ENCODE peak calls at places on chromosomes 16 and 17, in six cellular contexts. V, E, L, Z, M and W are unnamed samples.

GRCh38 chr16:55569025-55569424 is 2.5 kb downstream of the CAPNS2 start:
- DNase-seq in L (no peak), V (no peak), E (no peak), M (no peak), Z (no peak), W (no peak)

GRCh38 chr16:10504404-10504885 is 76.0 kb downstream of the EMP2 start:
- DNase-seq in E (no peak), M (no peak), V (no peak), L (peak; percentile 13), Z (no peak), W (peak; percentile 61)

GRCh38 chr17:41799366-41799765 is 12.4 kb downstream of the P3H4 start:
- DNase-seq in L (no peak), E (no peak), Z (no peak), M (no peak), V (peak; percentile 31), W (no peak)

GRCh38 chr16:23466162-23466885 is 13.3 kb upstream of the COG7 start:
- DNase-seq in E (no peak), L (no peak), V (peak; percentile 92), M (no peak), Z (no peak), W (no peak)

GRCh38 chr17:43953746-43954145 is at the start of gene PYY:
- DNase-seq in Z (no peak), L (peak; percentile 38), M (no peak), E (no peak), V (no peak), W (peak; percentile 52)

GRCh38 chr16:66608241-66609138 is 4.0 kb downstream of the CMTM3 start:
- DNase-seq in M (peak; percentile 95), Z (peak; percentile 88), V (peak; percentile 83), E (peak; percentile 74), L (peak; percentile 90), W (peak; percentile 90)

GRCh38 chr17:55398689-55399088 is 22.9 kb downstream of the MMD start:
- DNase-seq in L (no peak), V (no peak), Z (no peak), E (no peak), M (peak; percentile 12), W (peak; percentile 1)

GRCh38 chr16:31386157-31386984 is 6.8 kb upstream of the ITGAD start:
- DNase-seq in M (peak; percentile 34), E (peak; percentile 54), Z (peak; percentile 72), V (peak; percentile 73), L (no peak), W (peak; percentile 62)

GRCh38 chr17:52681486-52681885 is 523.0 kb upstream of the CA10 start:
- DNase-seq in E (no peak), L (no peak), M (no peak), Z (no peak), V (no peak), W (peak; percentile 2)

GRCh38 chr17:68963958-68964357 is 8.8 kb upstream of the ABCA8 start:
- DNase-seq in M (no peak), E (no peak), V (no peak), Z (no peak), L (no peak), W (no peak)

GRCh38 chr17:58516644-58517377 is 2.4 kb upstream of the MTMR4 start:
- DNase-seq in M (peak; percentile 67), V (no peak), Z (no peak), E (no peak), L (no peak), W (no peak)

DNA sequence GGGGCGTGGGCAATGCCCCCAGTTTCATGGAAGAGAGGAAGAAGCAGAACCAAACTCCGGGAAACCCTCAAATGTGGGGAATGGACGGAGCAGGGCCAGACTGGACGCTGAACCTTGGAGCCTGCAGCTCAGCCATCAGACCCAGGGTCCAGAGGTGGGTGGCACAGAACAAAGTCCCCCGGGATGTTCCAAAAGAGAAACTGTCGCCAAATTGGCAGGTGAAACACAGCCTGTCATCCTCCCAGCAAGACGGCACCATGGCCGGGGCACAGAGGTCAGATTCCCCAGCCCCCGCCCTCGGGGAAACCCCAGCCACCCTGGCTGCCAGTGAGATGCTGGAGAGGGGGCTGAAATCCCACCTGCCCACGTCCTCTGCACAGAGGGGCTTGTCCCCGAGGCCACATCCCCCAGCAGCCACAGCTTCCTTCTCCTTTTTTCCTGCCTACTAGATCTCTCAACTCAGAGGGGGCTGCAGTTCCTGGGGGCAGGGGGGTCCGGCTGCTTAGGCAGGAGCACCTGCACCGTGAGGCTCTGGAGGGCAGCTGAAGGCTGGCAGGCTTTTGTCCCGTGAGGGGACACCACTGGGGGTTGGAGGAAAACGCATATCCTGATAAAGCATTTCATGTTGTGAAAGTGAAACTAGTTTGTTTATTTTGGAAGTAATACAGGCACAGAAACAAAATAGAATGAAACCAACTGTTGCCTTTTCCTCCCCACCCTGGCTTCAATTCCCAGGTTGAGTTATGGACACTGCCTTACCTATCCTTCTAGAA is 1.2 kb upstream of the SECTM1 start:
- DNase-seq in L (no peak), V (peak; percentile 49), M (no peak), E (no peak), Z (peak; percentile 66), W (no peak)
- H3K4me1 ChIP-seq in L (peaks cover 36% of the 10 kb centered on the region), V (peaks cover 57% of the 10 kb centered on the region), M (peaks cover 58% of the 10 kb centered on the region), E (peaks cover 74% of the 10 kb centered on the region), Z (peaks cover 42% of the 10 kb centered on the region), W (peaks cover 7% of the 10 kb centered on the region)

GRCh38 chr17:28228986-28229729 is 89.8 kb upstream of the TMEM97 start:
- DNase-seq in M (no peak), L (no peak), V (no peak), E (no peak), Z (no peak), W (no peak)

GRCh38 chr17:28227278-28228108 is 91.5 kb upstream of the TMEM97 start:
- DNase-seq in E (peak; percentile 73), M (peak; percentile 93), Z (no peak), L (peak; percentile 99), V (peak; percentile 39), W (peak; percentile 100)

GRCh38 chr17:28226563-28226962 is 92.4 kb upstream of the TMEM97 start:
- DNase-seq in Z (no peak), E (no peak), M (no peak), L (no peak), V (no peak), W (no peak)

GRCh38 chr17:28230011-28230410 is 89.0 kb upstream of the TMEM97 start:
- DNase-seq in V (no peak), Z (peak; percentile 46), L (no peak), E (no peak), M (no peak), W (peak; percentile 39)

DNA sequence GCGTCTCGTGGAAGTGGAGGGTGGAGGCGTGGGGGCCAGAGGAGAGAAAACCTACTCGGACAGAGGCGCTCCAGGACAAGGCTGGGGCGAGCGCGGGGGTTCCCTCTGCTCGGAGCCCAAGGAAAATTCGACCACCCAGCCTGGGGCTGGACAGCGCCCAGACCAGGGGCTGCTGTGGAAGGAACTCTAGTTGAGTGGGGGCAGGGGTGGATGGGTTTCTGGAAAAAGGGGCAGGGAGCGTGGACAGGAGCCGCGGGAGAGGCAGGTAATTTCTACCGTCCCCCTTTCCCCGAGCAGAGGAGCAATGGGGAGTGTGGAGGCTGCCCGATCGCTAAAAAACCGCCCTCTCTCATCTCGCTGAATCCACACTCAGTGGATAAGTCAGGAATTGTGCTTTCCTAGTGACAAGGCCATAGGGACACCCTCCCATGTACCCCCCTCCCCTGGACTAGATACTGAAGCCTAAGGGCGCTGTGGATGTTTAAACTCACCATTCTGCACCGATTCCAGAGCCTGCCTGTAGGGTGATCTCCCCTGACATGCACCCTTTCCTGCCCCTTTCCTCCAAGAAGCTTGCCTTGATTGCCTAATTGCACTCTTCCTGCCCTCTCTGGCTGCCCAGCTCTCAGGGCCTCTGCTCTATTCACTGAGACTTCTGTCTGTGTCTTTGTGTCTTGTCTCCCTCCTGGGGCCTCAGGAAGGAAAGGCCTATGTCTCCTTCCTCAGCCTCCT is 90.7 kb upstream of the TMEM97 start:
- DNase-seq in L (peak; percentile 50), E (no peak), Z (no peak), V (no peak), M (no peak), W (peak; percentile 70)
- H2AFZ ChIP-seq in L (peak overlapping the region; percentile 86), E (no peak overlapping the region), Z (peak overlapping the region; percentile 48), V (peak overlapping the region; percentile 53), M (peak overlapping the region; percentile 24), W (peak overlapping the region; percentile 96)

DNA sequence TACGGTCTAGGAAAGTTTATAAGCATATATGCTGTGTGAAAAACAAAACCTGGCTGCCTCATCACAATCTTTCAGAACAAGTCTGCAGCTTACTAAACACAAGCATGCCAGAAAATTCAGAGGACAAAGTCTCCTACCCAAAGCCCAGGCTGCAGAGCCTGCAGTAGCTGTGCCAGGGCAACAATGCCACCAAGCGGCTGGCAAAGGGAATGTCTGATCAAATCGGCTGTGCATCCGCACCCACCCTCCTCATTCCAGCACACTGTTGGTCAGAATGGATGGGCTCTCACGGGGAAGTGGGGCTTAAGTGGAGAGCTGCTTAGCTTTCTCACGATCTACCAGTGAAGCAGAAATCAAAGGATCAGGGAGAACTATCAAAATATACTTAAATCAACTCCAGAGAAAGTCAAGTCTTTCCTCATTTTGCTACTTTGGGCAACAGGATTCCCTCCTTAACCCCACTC is 73.5 kb downstream of the CYTH1 start:
- DNase-seq in E (peak; percentile 56), Z (peak; percentile 70), V (peak; percentile 90), M (peak; percentile 85), L (peak; percentile 85), W (peak; percentile 85)
- TF ChIP-seq EZH2phosphoT487 in E (no peak), Z (no peak), V (no peak), M (no peak), L (no peak), W (no peak)

GRCh38 chr16:4972938-4973587 is 14.9 kb downstream of the SEC14L5 start:
- DNase-seq in M (no peak), V (no peak), E (no peak), Z (no peak), L (no peak), W (no peak)
- H3K4me1 ChIP-seq in M (no peaks in the 10 kb centered on the region), V (no peaks in the 10 kb centered on the region), E (no peaks in the 10 kb centered on the region), Z (no peaks in the 10 kb centered on the region), L (peaks cover 26% of the 10 kb centered on the region), W (peaks cover 26% of the 10 kb centered on the region)

GRCh38 chr17:9928601-9929341 is 23.7 kb upstream of the RCVRN start:
- DNase-seq in M (peak; percentile 89), E (peak; percentile 66), V (peak; percentile 82), L (peak; percentile 81), Z (no peak), W (peak; percentile 93)
- H2AFZ ChIP-seq in M (no peak overlapping the region), E (peak overlapping the region; percentile 17), V (peak overlapping the region; percentile 59), L (no peak overlapping the region), Z (no peak overlapping the region), W (no peak overlapping the region)

GRCh38 chr17:64992325-64992802 is 64.2 kb downstream of the GNA13 start:
- DNase-seq in E (peak; percentile 97), L (no peak), M (no peak), Z (no peak), V (peak; percentile 100), W (no peak)
- TF ChIP-seq EZH2phosphoT487 in E (no peak), L (no peak), M (no peak), Z (no peak), V (no peak), W (no peak)